ENCODE peak calls at places on chromosome 14, in seven cellular contexts. I, G, M, B, A, V and Z are unnamed samples.

GRCh38 chr14:87877877-87878276 is 115.1 kb downstream of the GALC start:
- DNase-seq in B (no peak), G (no peak), A (no peak), M (no peak), I (no peak), V (no peak), Z (no peak)

GRCh38 chr14:50813544-50813863 is 17.5 kb downstream of the NIN start:
- DNase-seq in I (no peak), B (no peak), A (peak), M (no peak), V (no peak), G (no peak), Z (no peak)

GRCh38 chr14:105919458-105920150 is 393.2 kb downstream of the TMEM121 start:
- DNase-seq in G (no peak), A (no peak), M (no peak), I (no peak), B (no peak), V (no peak), Z (no peak)

GRCh38 chr14:68376067-68376810 is 416.6 kb downstream of the ZFP36L1 start:
- DNase-seq in I (no peak), V (no peak), G (no peak), A (no peak), M (no peak), B (no peak), Z (no peak)

GRCh38 chr14:96811265-96811664 is 14.1 kb downstream of the VRK1 start:
- DNase-seq in V (no peak), B (no peak), I (no peak), M (no peak), G (no peak), A (no peak), Z (no peak)

GRCh38 chr14:29741909-29742401 is 185.7 kb downstream of the PRKD1 start:
- DNase-seq in V (no peak), M (no peak), A (no peak), I (no peak), G (no peak), B (no peak), Z (no peak)

GRCh38 chr14:45246633-45247173 is 6.3 kb downstream of the MIS18BP1 start:
- DNase-seq in M (no peak), I (no peak), G (no peak), A (no peak), B (no peak), V (no peak), Z (no peak)

GRCh38 chr14:44895716-44896115 is 66.0 kb downstream of the KLHL28 start:
- DNase-seq in B (no peak), G (no peak), V (no peak), I (no peak), M (no peak), A (no peak), Z (no peak)

GRCh38 chr14:36452850-36453249 is 67.2 kb downstream of the NKX2-1 start:
- DNase-seq in G (no peak), M (no peak), B (no peak), V (no peak), A (no peak), I (no peak), Z (no peak)

GRCh38 chr14:104333903-104334811 is 195.8 kb downstream of the KIF26A start:
- DNase-seq in G (no peak), V (no peak), M (no peak), B (no peak), A (no peak), I (no peak), Z (no peak)

GRCh38 chr14:68780358-68781160 is 12.3 kb downstream of the ZFP36L1 start:
- DNase-seq in B (peak), A (no peak), I (no peak), V (no peak), G (no peak), M (no peak), Z (peak)

GRCh38 chr14:100222219-100223093 is 16.5 kb upstream of the YY1 start:
- DNase-seq in M (no peak), I (no peak), A (no peak), G (no peak), V (no peak), B (no peak), Z (no peak)

GRCh38 chr14:93430889-93431670 is at the start of gene UNC79:
- DNase-seq in B (peak), A (no peak), I (peak), G (no peak), V (no peak), M (peak), Z (peak)

GRCh38 chr14:93426750-93427149 is 4.0 kb upstream of the UNC79 start:
- DNase-seq in G (no peak), M (no peak), B (no peak), I (no peak), A (no peak), V (no peak), Z (no peak)

DNA sequence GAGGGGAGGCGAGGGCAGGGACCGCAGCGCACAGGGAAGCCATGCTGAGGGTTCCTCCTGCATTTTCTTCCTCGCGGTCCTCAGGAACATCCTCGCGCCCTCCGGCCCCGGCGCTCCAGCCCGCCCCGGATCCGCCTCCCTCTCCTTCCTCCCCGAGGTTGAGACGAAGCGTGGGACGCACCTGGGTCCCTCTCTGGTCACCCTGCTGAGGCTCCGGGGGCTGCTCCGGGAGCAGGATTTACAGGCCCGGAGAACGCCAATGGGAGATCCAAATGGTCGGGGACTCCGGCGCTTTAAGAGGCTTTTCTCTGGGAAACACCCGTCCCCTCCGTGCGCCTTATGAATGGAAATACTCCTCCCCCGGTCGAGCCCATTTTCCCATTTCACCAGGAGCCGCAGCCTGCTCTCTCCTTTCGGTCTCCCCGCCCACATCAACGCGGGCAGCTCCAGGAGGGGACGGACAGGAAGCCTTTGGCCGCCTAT is 379 bp upstream of the UNC79 start:
- DNase-seq in V (no peak), M (peak), G (no peak), B (no peak), A (no peak), I (peak), Z (peak)
- TF ChIP-seq JUND in V (no peak), M (no peak), G (no peak), B (no peak), A (no peak), I (no peak), Z (no peak)

GRCh38 chr14:20247651-20248246 is 8.7 kb downstream of the OR11H4 start:
- DNase-seq in A (no peak), M (no peak), B (peak), G (peak), I (peak), V (peak), Z (peak)
- TF ChIP-seq JUND in A (no peak), M (no peak), B (no peak), G (no peak), I (no peak), V (no peak), Z (no peak)

DNA sequence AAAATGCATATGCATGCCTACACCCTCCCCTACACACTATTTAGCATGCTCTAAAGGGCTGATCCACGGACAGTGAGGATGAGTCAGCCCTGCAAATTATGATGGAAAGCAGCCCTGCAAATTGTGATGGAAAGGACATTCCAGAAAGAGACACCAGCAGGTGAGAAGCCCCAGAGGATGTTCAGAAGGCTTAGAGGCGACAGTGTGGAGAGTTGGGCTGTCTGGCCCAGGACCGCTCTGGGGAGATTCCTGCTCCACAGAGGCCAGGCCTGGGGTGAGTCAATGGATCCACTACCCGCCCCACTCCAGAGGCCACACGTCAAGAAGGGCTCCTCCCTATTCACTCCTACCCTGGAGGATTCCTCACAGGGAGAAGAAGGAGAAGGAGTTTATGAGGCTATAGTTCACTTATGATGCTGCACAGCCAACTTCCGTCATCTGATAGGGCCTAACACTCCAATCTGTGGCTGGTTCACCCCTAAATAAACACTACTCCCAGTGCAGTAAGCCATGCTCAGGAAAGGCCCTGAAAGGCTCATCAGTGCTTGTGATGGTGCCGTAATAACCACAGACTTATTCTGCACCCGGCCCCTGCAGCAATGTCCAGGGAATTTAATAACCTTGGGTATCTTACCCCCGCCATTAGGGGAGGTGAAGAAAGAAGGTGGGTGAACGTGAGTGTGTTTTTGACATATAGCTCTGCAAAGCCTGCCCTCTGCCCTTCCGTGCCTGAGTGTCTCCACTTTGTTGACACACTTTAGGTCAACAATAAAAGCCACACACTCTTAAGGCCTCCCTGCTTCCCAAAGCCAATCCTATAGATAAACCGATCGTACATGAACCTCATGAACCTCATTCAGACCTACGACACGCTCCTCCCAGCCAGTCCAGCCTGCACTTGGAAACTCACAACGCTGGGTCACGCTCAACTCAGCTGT is 46.4 kb downstream of the CLMN start:
- DNase-seq in M (no peak), I (no peak), G (no peak), B (no peak), A (no peak), V (peak), Z (no peak)
- TF ChIP-seq JUND in M (no peak), I (no peak), G (no peak), B (no peak), A (no peak), V (no peak), Z (no peak)

GRCh38 chr14:103199141-103199540 is 75.9 kb downstream of the TNFAIP2 start:
- DNase-seq in A (no peak), V (no peak), M (no peak), I (no peak), B (no peak), G (no peak), Z (no peak)

GRCh38 chr14:103204852-103205540 is 81.7 kb downstream of the TNFAIP2 start:
- DNase-seq in B (peak), I (no peak), V (no peak), G (peak), M (no peak), A (no peak), Z (no peak)

GRCh38 chr14:103198429-103199140 is 75.3 kb downstream of the TNFAIP2 start:
- DNase-seq in B (no peak), A (no peak), V (peak), M (no peak), G (no peak), I (no peak), Z (no peak)

GRCh38 chr14:103205541-103205906 is 82.3 kb downstream of the TNFAIP2 start:
- DNase-seq in A (no peak), M (no peak), I (no peak), B (no peak), G (no peak), V (no peak), Z (no peak)

GRCh38 chr14:103201801-103202200 is 78.5 kb downstream of the TNFAIP2 start:
- DNase-seq in I (no peak), B (no peak), A (no peak), M (no peak), V (no peak), G (no peak), Z (no peak)
- TF ChIP-seq JUND in I (no peak), B (no peak), A (no peak), M (no peak), V (no peak), G (no peak), Z (no peak)

GRCh38 chr14:78785265-78785664 is 615.1 kb downstream of the NRXN3 start:
- DNase-seq in V (no peak), B (no peak), G (no peak), A (no peak), I (no peak), M (no peak), Z (no peak)

GRCh38 chr14:78790262-78790661 is 620.1 kb downstream of the NRXN3 start:
- DNase-seq in G (no peak), M (no peak), A (no peak), V (no peak), B (no peak), I (no peak), Z (no peak)

DNA sequence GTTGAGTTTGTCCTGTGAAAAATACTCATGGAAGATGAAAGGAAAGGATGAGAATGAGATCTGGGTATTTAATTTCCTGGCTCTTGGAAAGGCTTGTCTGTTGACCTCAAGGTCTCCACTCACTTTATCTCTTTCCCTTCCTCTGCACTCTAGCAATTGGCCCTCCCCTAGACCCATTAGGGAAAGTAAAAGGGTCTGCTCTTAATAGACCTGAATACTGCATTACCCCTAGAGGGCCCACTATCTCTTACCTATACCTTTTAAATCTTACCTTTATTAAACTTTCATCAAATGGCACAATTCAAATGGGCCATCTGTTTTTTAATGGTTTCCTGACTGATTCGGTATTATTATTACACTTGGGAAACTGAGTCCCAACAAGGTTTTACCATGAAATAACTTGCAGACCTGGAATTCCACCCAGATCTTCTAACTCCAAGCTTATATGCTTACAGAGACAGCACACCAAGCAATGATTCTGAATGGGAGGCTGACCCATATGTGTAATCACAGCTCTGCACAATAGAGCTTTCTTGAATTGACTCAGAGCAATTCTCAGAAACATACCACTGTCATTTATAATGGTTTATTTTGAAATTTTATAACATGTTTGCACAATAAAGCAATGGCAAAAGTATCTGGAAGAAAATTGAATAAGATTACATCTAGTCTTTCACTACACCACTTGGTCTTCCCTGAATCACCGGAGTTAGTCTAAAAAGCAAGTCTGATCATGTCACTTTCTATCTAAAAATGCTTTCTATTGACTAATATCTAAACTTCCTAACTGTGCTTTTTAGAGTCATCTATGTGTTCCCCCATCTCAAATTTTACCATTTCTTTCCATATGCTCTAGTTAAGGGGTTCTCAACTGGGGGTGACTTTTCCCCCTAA is 618.5 kb downstream of the NRXN3 start:
- DNase-seq in I (no peak), V (no peak), A (no peak), G (no peak), B (no peak), M (no peak), Z (no peak)
- TF ChIP-seq JUND in I (no peak), V (no peak), A (no peak), G (no peak), B (no peak), M (no peak), Z (no peak)

GRCh38 chr14:61503167-61503801 is 181.9 kb downstream of the PRKCH start:
- DNase-seq in M (no peak), G (no peak), B (no peak), I (no peak), A (peak), V (no peak), Z (no peak)
- TF ChIP-seq JUND in M (no peak), G (no peak), B (no peak), I (no peak), A (no peak), V (no peak), Z (no peak)